ENCODE peak calls at places on chromosomes 11 and 22, in seven cellular contexts. H is AG09309, K is PC-3, Y is neural progenitor cell, D is cardiac muscle cell, J is left ventricle myocardium inferior, P is choroid plexus epithelial cell. F is an unnamed sample.

GRCh38 chr11:114290503-114291239 is 5.5 kb upstream of the NNMT start:
- DNase-seq in K (no peak), Y (no peak), J (no peak), H (no peak), P (peak; percentile 66), D (no peak), F (no peak)

GRCh38 chr22:39242809-39243442 is 1.9 kb downstream of the PDGFB start:
- DNase-seq in J (no peak), D (no peak), Y (peak; percentile 53), K (peak; percentile 73), P (no peak), H (no peak), F (no peak)

GRCh38 chr11:68269414-68270081 is 2.2 kb downstream of the C11orf24 start:
- DNase-seq in P (peak; percentile 86), D (no peak), Y (no peak), J (no peak), H (peak; percentile 41), K (peak; percentile 43), F (no peak)

GRCh38 chr11:76673164-76674142 is 2.9 kb upstream of the LRRC32 start:
- DNase-seq in Y (no peak), D (no peak), J (no peak), H (no peak), K (no peak), P (no peak), F (no peak)

GRCh38 chr22:37401401-37401859 is 25.8 kb downstream of the ELFN2 start:
- DNase-seq in H (no peak), P (peak; percentile 93), D (no peak), K (no peak), J (peak; percentile 61), Y (no peak), F (no peak)

GRCh38 chr22:48105254-48105653 is 1342.8 kb downstream of the TBC1D22A start:
- DNase-seq in H (no peak), J (no peak), K (no peak), P (no peak), D (no peak), Y (no peak), F (no peak)

GRCh38 chr22:27986459-27986858 is 67.4 kb upstream of the PITPNB start:
- DNase-seq in H (no peak), P (peak; percentile 38), K (no peak), Y (no peak), J (no peak), D (no peak), F (no peak)

GRCh38 chr11:34564807-34565241 is 51.2 kb upstream of the ELF5 start:
- DNase-seq in K (no peak), P (no peak), D (no peak), Y (no peak), H (no peak), J (no peak), F (no peak)

GRCh38 chr11:127055240-127055639 is 54.7 kb upstream of the KIRREL3 start:
- DNase-seq in D (no peak), K (no peak), H (no peak), Y (no peak), P (no peak), J (no peak), F (no peak)

GRCh38 chr22:50174382-50175190 is 4.1 kb downstream of the PANX2 start:
- DNase-seq in J (no peak), H (no peak), K (no peak), D (no peak), P (no peak), Y (no peak), F (no peak)

GRCh38 chr11:130671801-130672700 is 223.6 kb downstream of the ADAMTS15 start:
- DNase-seq in J (peak; percentile 69), H (peak; percentile 66), Y (peak; percentile 51), K (peak; percentile 61), P (peak; percentile 88), D (peak; percentile 24), F (peak; percentile 77)

GRCh38 chr22:18101536-18101935 is 9.1 kb upstream of the TUBA8 start:
- DNase-seq in P (no peak), H (no peak), D (no peak), K (no peak), Y (no peak), J (no peak), F (no peak)

GRCh38 chr11:326592-326841 is 5.9 kb upstream of the IFITM3 start:
- DNase-seq in J (no peak), D (no peak), P (no peak), K (no peak), H (no peak), Y (no peak), F (no peak)

GRCh38 chr11:19658344-19658743 is 54.3 kb upstream of the NAV2 start:
- DNase-seq in J (no peak), Y (peak; percentile 33), K (peak; percentile 4), P (no peak), D (no peak), H (no peak), F (no peak)

GRCh38 chr11:56967726-56968125 is 21.0 kb upstream of the OR5AK2 start:
- DNase-seq in D (no peak), H (no peak), P (no peak), Y (no peak), J (no peak), K (peak; percentile 44), F (no peak)

GRCh38 chr22:49481651-49482399 is 345.8 kb downstream of the BRD1 start:
- DNase-seq in Y (peak; percentile 30), D (no peak), H (no peak), K (peak; percentile 10), P (no peak), J (no peak), F (no peak)

GRCh38 chr11:86089659-86090058 is 20.8 kb upstream of the PICALM start:
- DNase-seq in Y (no peak), K (no peak), H (peak; percentile 80), D (no peak), J (no peak), P (peak; percentile 90), F (peak; percentile 87)

GRCh38 chr11:32034149-32034548 is 56.7 kb upstream of the RCN1 start:
- DNase-seq in H (peak; percentile 99), P (peak; percentile 97), Y (no peak), J (no peak), K (no peak), D (no peak), F (peak; percentile 100)

GRCh38 chr11:71530602-71531001 is 3.5 kb downstream of the KRTAP5-7 start:
- DNase-seq in P (no peak), Y (no peak), D (no peak), K (no peak), J (no peak), H (no peak), F (no peak)

GRCh38 chr11:94731921-94732601 is 36.1 kb upstream of the AMOTL1 start:
- DNase-seq in J (no peak), D (no peak), Y (no peak), K (peak; percentile 90), H (peak; percentile 81), P (peak; percentile 86), F (no peak)

GRCh38 chr11:19615503-19615902 is 97.1 kb upstream of the NAV2 start:
- DNase-seq in H (no peak), P (no peak), Y (no peak), D (no peak), J (no peak), K (no peak), F (no peak)

DNA sequence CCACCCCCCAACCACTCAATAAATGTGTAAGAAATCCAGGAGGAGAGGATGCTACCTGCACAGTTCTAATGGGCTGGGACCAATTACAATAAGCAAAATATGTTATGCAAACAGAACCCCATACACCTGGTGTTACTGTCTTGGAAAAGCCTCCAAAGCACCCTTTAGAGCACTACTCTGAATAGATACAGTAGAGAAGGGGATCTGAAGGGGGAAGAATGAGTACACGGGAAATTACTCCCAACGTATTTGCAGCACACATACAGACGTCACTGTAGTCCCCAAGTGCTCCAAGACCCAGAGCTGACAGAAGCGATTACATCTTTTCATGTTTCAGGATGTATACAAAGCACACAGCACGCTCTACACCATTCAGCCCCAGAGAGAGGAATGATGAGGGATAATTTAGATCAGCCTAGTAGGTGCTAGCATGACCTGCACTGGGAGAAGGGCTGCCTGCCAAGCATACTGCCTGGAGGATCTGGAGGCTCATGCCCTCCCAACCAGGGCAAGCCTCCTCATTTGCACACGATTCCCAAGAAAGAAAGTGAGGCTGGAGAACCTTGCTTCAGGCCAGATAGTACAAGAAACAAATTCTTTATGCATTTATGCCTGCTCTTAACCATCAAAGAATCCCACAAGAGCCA is 63.8 kb downstream of the AMBRA1 start:
- DNase-seq in P (no peak), J (no peak), Y (no peak), H (no peak), D (no peak), K (no peak), F (no peak)
- TF ChIP-seq CTCF in P (no peak), J (no peak), Y (no peak), H (no peak), D (no peak), K (no peak), F (no peak)

DNA sequence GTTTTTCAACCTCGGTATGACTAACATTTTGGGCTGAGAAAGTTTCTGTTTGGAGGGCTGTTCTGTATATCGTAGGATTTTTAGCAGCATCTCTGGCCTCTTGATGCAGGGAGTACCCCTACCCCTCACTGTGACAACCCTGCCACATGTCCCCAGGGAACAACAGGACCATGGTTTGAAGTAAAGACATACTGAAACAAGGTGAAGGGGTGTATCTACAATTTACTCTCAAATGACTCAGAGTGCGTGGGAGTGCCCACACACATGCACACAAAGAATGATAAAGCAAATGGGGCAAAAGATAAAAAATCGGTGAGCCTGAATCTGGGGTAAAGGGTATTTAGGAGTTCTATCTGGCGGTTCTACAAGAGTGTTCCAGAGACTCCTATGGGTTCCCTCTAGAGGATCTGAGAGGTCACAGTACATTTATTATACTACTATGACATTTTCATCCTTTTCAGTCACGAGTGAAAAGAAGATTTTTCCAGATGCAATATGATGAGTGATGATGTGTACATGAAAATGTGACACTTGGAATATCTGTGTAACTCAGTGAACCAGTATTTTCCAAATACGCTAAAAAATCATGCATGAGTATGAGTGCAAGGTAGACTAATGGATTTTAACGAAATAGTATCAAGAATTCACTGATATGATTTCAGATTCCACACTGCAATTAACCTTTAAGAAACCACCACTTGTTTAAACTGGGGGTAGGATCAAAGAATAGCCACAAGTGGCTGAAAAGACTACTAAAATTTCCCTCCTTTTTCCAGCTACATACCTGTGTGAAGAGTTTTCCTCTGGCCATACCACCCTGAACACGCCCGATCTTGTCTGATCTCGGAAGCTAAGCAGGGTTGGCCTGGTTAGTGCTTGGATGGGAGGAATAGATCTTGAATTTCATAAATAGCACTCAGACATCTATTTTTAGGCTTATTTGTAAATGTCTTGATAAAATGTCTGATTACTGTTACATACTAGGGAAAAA is 56.3 kb upstream of the YPEL1 start:
- DNase-seq in D (no peak), H (no peak), Y (no peak), J (no peak), P (no peak), K (peak; percentile 38), F (no peak)
- H3K4me3 ChIP-seq in D (no peak overlapping the region), H (no peak overlapping the region), Y (no peak overlapping the region), J (no peak overlapping the region), P (no peak overlapping the region), K (no peak overlapping the region), F (no peak overlapping the region)

DNA sequence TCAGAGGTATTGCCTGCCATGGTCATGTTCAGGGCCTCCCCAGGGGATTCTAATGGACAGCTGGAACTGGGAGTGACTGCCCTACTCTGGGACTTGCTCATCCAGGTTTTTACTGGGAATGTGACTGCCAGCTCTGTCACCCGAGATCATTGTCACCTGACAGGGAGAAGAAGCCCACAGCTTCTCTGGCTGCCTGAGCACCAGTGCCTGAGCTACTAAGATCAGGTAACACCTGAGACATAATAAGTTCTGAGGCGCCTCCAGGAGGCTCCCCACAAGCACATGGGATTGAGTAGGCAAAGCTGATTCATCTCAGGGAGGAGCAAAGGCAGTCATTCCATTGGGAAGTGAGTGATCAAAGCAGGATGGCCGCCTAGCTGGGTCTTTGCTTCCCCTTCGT is 84.2 kb upstream of the GALNT18 start:
- DNase-seq in H (no peak), D (no peak), K (peak; percentile 36), J (no peak), Y (no peak), P (no peak), F (no peak)
- TF ChIP-seq CTCF in H (no peak), D (no peak), K (no peak), J (no peak), Y (no peak), P (no peak), F (no peak)

GRCh38 chr11:134120143-134120850 is 51.4 kb downstream of the JAM3 start:
- DNase-seq in D (peak; percentile 48), P (peak; percentile 94), J (peak; percentile 53), K (no peak), H (peak; percentile 86), Y (no peak), F (peak; percentile 64)
- H3K4me3 ChIP-seq in D (no peak overlapping the region), P (peak overlapping the region; percentile 34), J (peak overlapping the region; percentile 53), K (no peak overlapping the region), H (peak overlapping the region; percentile 17), Y (no peak overlapping the region), F (no peak overlapping the region)